ENCODE peak calls at places on chromosome 20, in five cellular contexts. One of them, this sample, is unnamed.

GRCh38 chr20:18304618-18305017 is 16.3 kb downstream of the ZNF133 start:
- DNase-seq in memory B cell: no peak
- DNase-seq in activated effector memory CD4-positive, alpha-beta T cell treated with anti-CD3 and anti-CD28 coated beads, Interleukin-2, amount 50 U/mL, for 16 hours: no peak
- DNase-seq in nephron progenitor cell: no peak
- DNase-seq in GM06990: no peak
- DNase-seq in this sample: no peak

GRCh38 chr20:25238319-25239037 is 9.4 kb upstream of the PYGB start:
- DNase-seq in nephron progenitor cell: no peak
- DNase-seq in activated effector memory CD4-positive, alpha-beta T cell treated with anti-CD3 and anti-CD28 coated beads, Interleukin-2, amount 50 U/mL, for 16 hours: no peak
- DNase-seq in memory B cell: no peak
- DNase-seq in GM06990: no peak
- DNase-seq in this sample: no peak

GRCh38 chr20:51531141-51531710 is 11.3 kb downstream of the NFATC2 start:
- DNase-seq in activated effector memory CD4-positive, alpha-beta T cell treated with anti-CD3 and anti-CD28 coated beads, Interleukin-2, amount 50 U/mL, for 16 hours: peak; percentile 91
- DNase-seq in GM06990: peak; percentile 74
- DNase-seq in memory B cell: no peak
- DNase-seq in nephron progenitor cell: no peak
- DNase-seq in this sample: no peak

GRCh38 chr20:63957004-63957689 is 931 bp upstream of the UCKL1 start:
- DNase-seq in GM06990: peak; percentile 62
- DNase-seq in nephron progenitor cell: peak; percentile 69
- DNase-seq in activated effector memory CD4-positive, alpha-beta T cell treated with anti-CD3 and anti-CD28 coated beads, Interleukin-2, amount 50 U/mL, for 16 hours: peak; percentile 91
- DNase-seq in memory B cell: no peak
- DNase-seq in this sample: peak; percentile 61

GRCh38 chr20:34755367-34755766 is 51.2 kb downstream of the TP53INP2 start:
- DNase-seq in memory B cell: no peak
- DNase-seq in nephron progenitor cell: no peak
- DNase-seq in activated effector memory CD4-positive, alpha-beta T cell treated with anti-CD3 and anti-CD28 coated beads, Interleukin-2, amount 50 U/mL, for 16 hours: no peak
- DNase-seq in GM06990: peak; percentile 63
- DNase-seq in this sample: no peak

GRCh38 chr20:3156811-3157619 is 2.6 kb downstream of the FASTKD5 start:
- DNase-seq in nephron progenitor cell: no peak
- DNase-seq in GM06990: peak; percentile 50
- DNase-seq in memory B cell: no peak
- DNase-seq in activated effector memory CD4-positive, alpha-beta T cell treated with anti-CD3 and anti-CD28 coated beads, Interleukin-2, amount 50 U/mL, for 16 hours: peak; percentile 60
- DNase-seq in this sample: no peak

GRCh38 chr20:16528078-16528477 is 45.2 kb downstream of the KIF16B start:
- DNase-seq in memory B cell: no peak
- DNase-seq in GM06990: no peak
- DNase-seq in activated effector memory CD4-positive, alpha-beta T cell treated with anti-CD3 and anti-CD28 coated beads, Interleukin-2, amount 50 U/mL, for 16 hours: no peak
- DNase-seq in nephron progenitor cell: no peak
- DNase-seq in this sample: no peak

GRCh38 chr20:41387433-41387832 is 20.8 kb upstream of the EMILIN3 start:
- DNase-seq in activated effector memory CD4-positive, alpha-beta T cell treated with anti-CD3 and anti-CD28 coated beads, Interleukin-2, amount 50 U/mL, for 16 hours: no peak
- DNase-seq in memory B cell: no peak
- DNase-seq in GM06990: no peak
- DNase-seq in nephron progenitor cell: peak; percentile 52
- DNase-seq in this sample: no peak

GRCh38 chr20:35510946-35511735 is 18.3 kb downstream of the C20orf173 start:
- DNase-seq in nephron progenitor cell: no peak
- DNase-seq in activated effector memory CD4-positive, alpha-beta T cell treated with anti-CD3 and anti-CD28 coated beads, Interleukin-2, amount 50 U/mL, for 16 hours: no peak
- DNase-seq in memory B cell: no peak
- DNase-seq in GM06990: no peak
- DNase-seq in this sample: no peak

GRCh38 chr20:61629361-61630239 is 377.5 kb downstream of the CDH4 start:
- DNase-seq in nephron progenitor cell: no peak
- DNase-seq in GM06990: no peak
- DNase-seq in activated effector memory CD4-positive, alpha-beta T cell treated with anti-CD3 and anti-CD28 coated beads, Interleukin-2, amount 50 U/mL, for 16 hours: peak; percentile 21
- DNase-seq in memory B cell: no peak
- DNase-seq in this sample: no peak

GRCh38 chr20:20459726-20460125 is 91.8 kb downstream of the INSM1 start:
- DNase-seq in GM06990: no peak
- DNase-seq in nephron progenitor cell: no peak
- DNase-seq in activated effector memory CD4-positive, alpha-beta T cell treated with anti-CD3 and anti-CD28 coated beads, Interleukin-2, amount 50 U/mL, for 16 hours: no peak
- DNase-seq in memory B cell: no peak
- DNase-seq in this sample: no peak

GRCh38 chr20:1337441-1337840 is 8.5 kb upstream of the SDCBP2 start:
- DNase-seq in memory B cell: no peak
- DNase-seq in nephron progenitor cell: no peak
- DNase-seq in GM06990: no peak
- DNase-seq in activated effector memory CD4-positive, alpha-beta T cell treated with anti-CD3 and anti-CD28 coated beads, Interleukin-2, amount 50 U/mL, for 16 hours: no peak
- DNase-seq in this sample: no peak

GRCh38 chr20:50930139-50931047 is 844 bp downstream of the ADNP start:
- DNase-seq in memory B cell: no peak
- DNase-seq in activated effector memory CD4-positive, alpha-beta T cell treated with anti-CD3 and anti-CD28 coated beads, Interleukin-2, amount 50 U/mL, for 16 hours: no peak
- DNase-seq in nephron progenitor cell: peak; percentile 53
- DNase-seq in GM06990: peak; percentile 47
- DNase-seq in this sample: peak; percentile 45

GRCh38 chr20:45339084-45339483 is 9.1 kb downstream of the SDC4 start:
- DNase-seq in nephron progenitor cell: no peak
- DNase-seq in GM06990: no peak
- DNase-seq in activated effector memory CD4-positive, alpha-beta T cell treated with anti-CD3 and anti-CD28 coated beads, Interleukin-2, amount 50 U/mL, for 16 hours: no peak
- DNase-seq in memory B cell: no peak
- DNase-seq in this sample: no peak

GRCh38 chr20:25320035-25320800 is 70.4 kb downstream of the ABHD12 start:
- DNase-seq in memory B cell: no peak
- DNase-seq in nephron progenitor cell: no peak
- DNase-seq in activated effector memory CD4-positive, alpha-beta T cell treated with anti-CD3 and anti-CD28 coated beads, Interleukin-2, amount 50 U/mL, for 16 hours: no peak
- DNase-seq in GM06990: no peak
- DNase-seq in this sample: no peak

GRCh38 chr20:50019466-50020256 is 36.9 kb downstream of the SNAI1 start:
- DNase-seq in activated effector memory CD4-positive, alpha-beta T cell treated with anti-CD3 and anti-CD28 coated beads, Interleukin-2, amount 50 U/mL, for 16 hours: no peak
- DNase-seq in nephron progenitor cell: no peak
- DNase-seq in memory B cell: no peak
- DNase-seq in GM06990: no peak
- DNase-seq in this sample: no peak

GRCh38 chr20:1674361-1674760 is 16.8 kb upstream of the SIRPG start:
- DNase-seq in activated effector memory CD4-positive, alpha-beta T cell treated with anti-CD3 and anti-CD28 coated beads, Interleukin-2, amount 50 U/mL, for 16 hours: peak; percentile 79
- DNase-seq in GM06990: no peak
- DNase-seq in memory B cell: no peak
- DNase-seq in nephron progenitor cell: no peak
- DNase-seq in this sample: no peak

GRCh38 chr20:59748555-59749292 is 144.4 kb downstream of the PHACTR3 start:
- DNase-seq in memory B cell: no peak
- DNase-seq in nephron progenitor cell: no peak
- DNase-seq in activated effector memory CD4-positive, alpha-beta T cell treated with anti-CD3 and anti-CD28 coated beads, Interleukin-2, amount 50 U/mL, for 16 hours: no peak
- DNase-seq in GM06990: no peak
- DNase-seq in this sample: no peak

GRCh38 chr20:4820833-4821518 is 99.3 kb downstream of the PRND start:
- DNase-seq in memory B cell: no peak
- DNase-seq in GM06990: no peak
- DNase-seq in activated effector memory CD4-positive, alpha-beta T cell treated with anti-CD3 and anti-CD28 coated beads, Interleukin-2, amount 50 U/mL, for 16 hours: peak; percentile 45
- DNase-seq in nephron progenitor cell: no peak
- DNase-seq in this sample: no peak

GRCh38 chr20:24701027-24701426 is 231.6 kb downstream of the SYNDIG1 start:
- DNase-seq in nephron progenitor cell: no peak
- DNase-seq in memory B cell: no peak
- DNase-seq in activated effector memory CD4-positive, alpha-beta T cell treated with anti-CD3 and anti-CD28 coated beads, Interleukin-2, amount 50 U/mL, for 16 hours: no peak
- DNase-seq in GM06990: no peak
- DNase-seq in this sample: no peak

GRCh38 chr20:25273046-25273445 is 25.2 kb downstream of the PYGB start:
- DNase-seq in GM06990: no peak
- DNase-seq in activated effector memory CD4-positive, alpha-beta T cell treated with anti-CD3 and anti-CD28 coated beads, Interleukin-2, amount 50 U/mL, for 16 hours: peak; percentile 25
- DNase-seq in nephron progenitor cell: no peak
- DNase-seq in memory B cell: no peak
- DNase-seq in this sample: no peak

GRCh38 chr20:62025832-62026563 is 39.7 kb downstream of the TAF4 start:
- DNase-seq in memory B cell: no peak
- DNase-seq in activated effector memory CD4-positive, alpha-beta T cell treated with anti-CD3 and anti-CD28 coated beads, Interleukin-2, amount 50 U/mL, for 16 hours: no peak
- DNase-seq in nephron progenitor cell: no peak
- DNase-seq in GM06990: no peak
- DNase-seq in this sample: peak; percentile 69

GRCh38 chr20:47917549-47918070 is 132.3 kb upstream of the SULF2 start:
- DNase-seq in nephron progenitor cell: no peak
- DNase-seq in memory B cell: no peak
- DNase-seq in activated effector memory CD4-positive, alpha-beta T cell treated with anti-CD3 and anti-CD28 coated beads, Interleukin-2, amount 50 U/mL, for 16 hours: no peak
- DNase-seq in GM06990: no peak
- DNase-seq in this sample: no peak

GRCh38 chr20:41052742-41053419 is 24.3 kb downstream of the TOP1 start:
- DNase-seq in activated effector memory CD4-positive, alpha-beta T cell treated with anti-CD3 and anti-CD28 coated beads, Interleukin-2, amount 50 U/mL, for 16 hours: no peak
- DNase-seq in GM06990: no peak
- DNase-seq in nephron progenitor cell: no peak
- DNase-seq in memory B cell: no peak
- DNase-seq in this sample: no peak